ENCODE peak calls at places on chromosomes 7 and 10, in four cellular contexts. S, K, W and N are unnamed samples.

GRCh38 chr7:27745064-27745583 is 5.2 kb downstream of the TAX1BP1 start:
- DNase-seq in S (no peak), K (peak; percentile 23), W (no peak), N (peak; percentile 71)

GRCh38 chr7:113113912-113114311 is 4.4 kb downstream of the SMIM30 start:
- DNase-seq in S (no peak), K (no peak), W (peak; percentile 19), N (no peak)

GRCh38 chr7:76512941-76513816 is 2.8 kb downstream of the UPK3B start:
- DNase-seq in S (no peak), K (no peak), W (peak; percentile 72), N (peak; percentile 73)

GRCh38 chr10:132582795-132583194 is 45.2 kb downstream of the INPP5A start:
- DNase-seq in S (no peak), K (no peak), W (no peak), N (no peak)

GRCh38 chr10:58672855-58673254 is 160.2 kb downstream of the BICC1 start:
- DNase-seq in S (no peak), K (no peak), W (no peak), N (no peak)

GRCh38 chr10:132411561-132412253 is 14.7 kb downstream of the PWWP2B start:
- DNase-seq in S (no peak), K (peak; percentile 73), W (peak; percentile 19), N (peak; percentile 70)

GRCh38 chr7:128410092-128410665 is 397 bp upstream of the IMPDH1 start:
- DNase-seq in S (peak; percentile 89), K (peak; percentile 55), W (peak; percentile 69), N (peak; percentile 55)

GRCh38 chr7:48089415-48089975 is 430 bp downstream of the UPP1 start:
- DNase-seq in S (no peak), K (peak; percentile 71), W (peak; percentile 41), N (peak; percentile 54)

GRCh38 chr10:35000936-35001335 is 89.2 kb downstream of the CUL2 start:
- DNase-seq in S (no peak), K (no peak), W (no peak), N (no peak)

GRCh38 chr7:36627836-36628235 is 96.5 kb downstream of the AOAH start:
- DNase-seq in S (no peak), K (no peak), W (no peak), N (no peak)

GRCh38 chr7:18638594-18639452 is 143.3 kb downstream of the HDAC9 start:
- DNase-seq in S (no peak), K (no peak), W (no peak), N (no peak)

GRCh38 chr10:96038476-96039387 is 4.7 kb upstream of the CCNJ start:
- DNase-seq in S (no peak), K (no peak), W (no peak), N (no peak)

GRCh38 chr7:137395425-137395824 is 51.9 kb upstream of the PTN start:
- DNase-seq in S (no peak), K (peak; percentile 5), W (no peak), N (no peak)

GRCh38 chr10:71831646-71832552 is 19.2 kb downstream of the PSAP start:
- DNase-seq in S (no peak), K (no peak), W (no peak), N (no peak)

GRCh38 chr10:6383099-6383812 is 180.5 kb downstream of the PFKFB3 start:
- DNase-seq in S (no peak), K (no peak), W (no peak), N (no peak)

GRCh38 chr10:119598397-119598796 is 1.6 kb upstream of the TIAL1 start:
- DNase-seq in S (no peak), K (no peak), W (no peak), N (no peak)

GRCh38 chr10:119595715-119596515 is 849 bp downstream of the TIAL1 start:
- DNase-seq in S (peak; percentile 83), K (peak; percentile 48), W (peak; percentile 70), N (peak; percentile 65)

GRCh38 chr10:119595134-119595714 is 1.5 kb downstream of the TIAL1 start:
- DNase-seq in S (no peak), K (no peak), W (no peak), N (no peak)

GRCh38 chr10:119597405-119598186 is 832 bp upstream of the TIAL1 start:
- DNase-seq in S (no peak), K (no peak), W (no peak), N (no peak)

GRCh38 chr10:119596537-119597404 is at the start of gene TIAL1:
- DNase-seq in S (peak; percentile 99), K (peak; percentile 98), W (peak; percentile 75), N (peak; percentile 99)
- TF ChIP-seq POLR2A in S (no peak), K (peak; percentile 69), W (peak; percentile 92), N (no peak)

GRCh38 chr7:82250598-82250997 is 193.0 kb downstream of the CACNA2D1 start:
- DNase-seq in S (no peak), K (no peak), W (no peak), N (no peak)
- H3K4me3 ChIP-seq in S (no peak overlapping the region), K (no peak overlapping the region), W (no peak overlapping the region), N (no peak overlapping the region)

GRCh38 chr10:624312-624604 is 65.2 kb downstream of the DIP2C start:
- DNase-seq in S (no peak), K (no peak), W (no peak), N (no peak)

GRCh38 chr10:621500-621899 is 68.0 kb downstream of the DIP2C start:
- DNase-seq in S (no peak), K (no peak), W (no peak), N (no peak)

GRCh38 chr10:621981-622740 is 67.3 kb downstream of the DIP2C start:
- DNase-seq in S (no peak), K (no peak), W (no peak), N (no peak)

GRCh38 chr10:623477-624311 is 65.8 kb downstream of the DIP2C start:
- DNase-seq in S (no peak), K (no peak), W (no peak), N (no peak)

DNA sequence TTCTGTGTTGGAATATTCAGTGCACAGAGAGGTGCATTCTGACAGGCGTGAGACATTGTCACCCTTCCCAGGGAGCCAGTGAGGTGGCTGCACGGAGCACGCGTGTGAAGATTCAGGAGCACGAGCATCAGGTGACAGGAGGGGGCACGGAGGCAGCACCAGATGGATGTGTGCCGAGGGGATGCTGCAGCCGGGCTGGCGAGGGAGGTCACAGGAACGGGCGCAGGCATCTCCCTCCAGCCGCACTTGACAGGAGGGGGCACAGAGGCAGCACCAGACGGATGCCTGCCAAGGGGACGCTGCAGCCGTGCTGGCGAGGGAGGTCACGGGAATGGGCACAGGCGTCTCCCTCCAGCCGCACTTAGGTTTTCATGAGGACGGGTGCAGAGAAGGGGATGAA is 66.4 kb downstream of the DIP2C start:
- DNase-seq in S (no peak), K (no peak), W (no peak), N (no peak)
- H3K27me3 ChIP-seq in S (no peaks in the 10 kb centered on the region), K (no peaks in the 10 kb centered on the region), W (peaks cover 50% of the 10 kb centered on the region), N (no peaks in the 10 kb centered on the region)

GRCh38 chr7:16740996-16741395 is 12.6 kb upstream of the TSPAN13 start:
- DNase-seq in S (no peak), K (no peak), W (no peak), N (no peak)

GRCh38 chr7:16739863-16740622 is 13.5 kb upstream of the TSPAN13 start:
- DNase-seq in S (no peak), K (peak; percentile 38), W (peak; percentile 72), N (peak; percentile 72)

GRCh38 chr7:16742547-16742946 is 11.0 kb upstream of the TSPAN13 start:
- DNase-seq in S (no peak), K (no peak), W (no peak), N (no peak)

GRCh38 chr7:16741676-16742075 is 11.9 kb upstream of the TSPAN13 start:
- DNase-seq in S (no peak), K (no peak), W (no peak), N (no peak)

DNA sequence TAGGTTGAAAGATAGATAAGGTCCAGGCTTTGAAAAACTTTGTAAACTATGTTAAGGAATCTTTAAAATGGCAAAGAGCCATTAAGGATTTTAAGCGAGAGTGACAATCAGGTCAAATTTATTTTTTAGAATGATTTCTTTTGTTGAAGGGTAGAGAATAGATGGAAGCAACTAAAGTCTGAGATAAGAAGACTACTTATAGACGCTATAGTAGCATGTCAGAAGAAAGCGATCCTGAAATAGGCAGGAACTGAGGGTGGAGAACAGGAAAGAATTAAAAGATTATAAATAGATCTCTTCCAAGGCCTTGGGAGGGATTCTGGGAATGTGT is 13.0 kb upstream of the TSPAN13 start:
- DNase-seq in S (no peak), K (no peak), W (no peak), N (no peak)
- TF ChIP-seq POLR2A in S (no peak), K (no peak), W (no peak), N (no peak)

GRCh38 chr7:150946826-150947750 is 31.0 kb downstream of the KCNH2 start:
- DNase-seq in S (peak; percentile 78), K (no peak), W (no peak), N (peak; percentile 15)
- H3K4me3 ChIP-seq in S (no peak overlapping the region), K (no peak overlapping the region), W (no peak overlapping the region), N (no peak overlapping the region)

GRCh38 chr10:46560381-46560780 is 3.9 kb upstream of the GPRIN2 start:
- DNase-seq in S (peak; percentile 74), K (peak; percentile 5), W (no peak), N (peak; percentile 12)

GRCh38 chr10:46558411-46559185 is 2.1 kb upstream of the GPRIN2 start:
- DNase-seq in S (peak; percentile 75), K (peak; percentile 7), W (no peak), N (peak; percentile 13)

GRCh38 chr10:46560952-46561351 is 4.5 kb upstream of the GPRIN2 start:
- DNase-seq in S (no peak), K (no peak), W (no peak), N (no peak)

GRCh38 chr10:46558141-46558410 is 1.6 kb upstream of the GPRIN2 start:
- DNase-seq in S (no peak), K (no peak), W (no peak), N (no peak)

GRCh38 chr10:46559231-46559671 is 2.8 kb upstream of the GPRIN2 start:
- DNase-seq in S (peak; percentile 75), K (no peak), W (no peak), N (peak; percentile 9)
- H3K27me3 ChIP-seq in S (peaks cover 64% of the 10 kb centered on the region), K (no peaks in the 10 kb centered on the region), W (peaks cover 25% of the 10 kb centered on the region), N (no peaks in the 10 kb centered on the region)

DNA sequence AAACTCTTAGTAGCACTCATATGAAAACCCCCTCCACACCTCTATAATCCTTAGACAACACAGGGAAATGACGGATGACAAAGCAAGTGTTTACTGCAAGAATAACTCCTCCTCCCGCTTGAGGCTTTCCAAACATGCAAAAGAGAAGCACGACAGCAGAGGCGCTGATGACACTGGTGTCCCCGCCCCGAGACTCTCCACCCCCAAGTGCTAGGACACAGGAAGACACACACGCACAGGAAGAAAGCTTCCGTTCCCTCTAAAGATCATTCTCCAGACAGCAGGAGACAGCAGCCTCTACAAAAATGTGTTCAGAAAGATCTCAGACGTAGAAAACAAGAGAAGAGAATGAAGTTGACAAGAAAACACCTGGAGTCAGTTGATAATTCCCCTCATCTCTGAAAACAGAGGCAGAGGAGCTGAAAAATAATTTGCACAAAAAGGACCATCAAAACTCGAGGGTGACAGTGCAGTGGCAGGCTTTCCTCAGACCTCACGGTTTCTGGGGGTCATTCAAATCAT is 90.2 kb downstream of the DLG5 start:
- DNase-seq in S (no peak), K (peak; percentile 42), W (peak; percentile 93), N (peak; percentile 68)
- TF ChIP-seq POLR2A in S (no peak), K (no peak), W (peak; percentile 88), N (no peak)

GRCh38 chr10:75397571-75397921 is 4.0 kb downstream of the ZNF503 start:
- DNase-seq in S (no peak), K (peak; percentile 55), W (no peak), N (no peak)

GRCh38 chr10:75398238-75398629 is 3.3 kb downstream of the ZNF503 start:
- DNase-seq in S (no peak), K (no peak), W (no peak), N (no peak)

GRCh38 chr10:75399461-75400162 is 2.0 kb downstream of the ZNF503 start:
- DNase-seq in S (peak; percentile 92), K (peak; percentile 88), W (peak; percentile 65), N (peak; percentile 88)

GRCh38 chr10:75400163-75400768 is 1.3 kb downstream of the ZNF503 start:
- DNase-seq in S (no peak), K (peak; percentile 63), W (no peak), N (peak; percentile 31)

GRCh38 chr10:75398630-75399460 is 2.7 kb downstream of the ZNF503 start:
- DNase-seq in S (no peak), K (peak; percentile 63), W (no peak), N (peak; percentile 32)
- H3K4me3 ChIP-seq in S (peak overlapping the region; percentile 89), K (peak overlapping the region; percentile 97), W (no peak overlapping the region), N (peak overlapping the region; percentile 78)